ENCODE peak calls at places on chromosomes 7 and 10, in ten cellular contexts. A, Z, Q, N, F, I, D, L, S and B are unnamed samples.

GRCh38 chr10:121235692-121236091 is 362.6 kb downstream of the FGFR2 start:
- DNase-seq in A (no peak), Z (no peak), Q (no peak), N (no peak), F (no peak), I (no peak), D (no peak), L (no peak), S (no peak), B (no peak)

GRCh38 chr10:79111846-79112614 is 43.3 kb downstream of the ZMIZ1 start:
- DNase-seq in A (no peak), Z (no peak), Q (no peak), N (no peak), F (no peak), I (no peak), D (no peak), L (no peak), S (no peak), B (no peak)

GRCh38 chr7:92056276-92056675 is 78.0 kb downstream of the CYP51A1 start:
- DNase-seq in A (peak), Z (no peak), Q (no peak), N (no peak), F (no peak), I (no peak), D (no peak), L (peak), S (no peak), B (no peak)

GRCh38 chr10:33376976-33377657 is 42.6 kb upstream of the NRP1 start:
- DNase-seq in A (peak), Z (no peak), Q (no peak), N (peak), F (peak), I (no peak), D (no peak), L (peak), S (no peak), B (no peak)

GRCh38 chr10:131901181-131901829 is 497 bp downstream of the PPP2R2D start:
- DNase-seq in A (peak), Z (peak), Q (no peak), N (no peak), F (peak), I (no peak), D (peak), L (no peak), S (no peak), B (no peak)

GRCh38 chr7:136953386-136953785 is 84.9 kb downstream of the CHRM2 start:
- DNase-seq in A (no peak), Z (no peak), Q (no peak), N (no peak), F (peak), I (no peak), D (no peak), L (no peak), S (no peak), B (no peak)

GRCh38 chr10:31051703-31052102 is 20.0 kb upstream of the ZNF438 start:
- DNase-seq in A (peak), Z (no peak), Q (no peak), N (no peak), F (peak), I (no peak), D (no peak), L (no peak), S (no peak), B (no peak)

GRCh38 chr7:44348300-44348699 is 22.9 kb upstream of the CAMK2B start:
- DNase-seq in A (peak), Z (no peak), Q (no peak), N (peak), F (peak), I (peak), D (no peak), L (peak), S (peak), B (no peak)

GRCh38 chr7:107128217-107128616 is 40.6 kb upstream of the HBP1 start:
- DNase-seq in A (no peak), Z (no peak), Q (no peak), N (no peak), F (no peak), I (no peak), D (no peak), L (no peak), S (no peak), B (no peak)

GRCh38 chr7:139828880-139829653 is at the start of gene TBXAS1:
- DNase-seq in A (no peak), Z (no peak), Q (no peak), N (no peak), F (peak), I (peak), D (no peak), L (no peak), S (no peak), B (no peak)

GRCh38 chr7:21771906-21772610 is 173.6 kb downstream of the CDCA7L start:
- DNase-seq in A (peak), Z (peak), Q (no peak), N (no peak), F (no peak), I (no peak), D (no peak), L (peak), S (peak), B (no peak)

GRCh38 chr7:137130751-137131158 is 212.8 kb downstream of the PTN start:
- DNase-seq in A (peak), Z (no peak), Q (no peak), N (no peak), F (peak), I (no peak), D (no peak), L (peak), S (no peak), B (no peak)

GRCh38 chr7:158606671-158607424 is 19.2 kb upstream of the PTPRN2 start:
- DNase-seq in A (no peak), Z (no peak), Q (no peak), N (no peak), F (no peak), I (no peak), D (no peak), L (no peak), S (no peak), B (no peak)

GRCh38 chr10:97830064-97830463 is 19.6 kb upstream of the GOLGA7B start:
- DNase-seq in A (no peak), Z (no peak), Q (no peak), N (no peak), F (no peak), I (no peak), D (no peak), L (no peak), S (no peak), B (no peak)

GRCh38 chr7:16923019-16923418 is 41.2 kb upstream of the AGR3 start:
- DNase-seq in A (no peak), Z (no peak), Q (no peak), N (no peak), F (no peak), I (no peak), D (no peak), L (no peak), S (no peak), B (no peak)

GRCh38 chr7:157576415-157576814 is 239.6 kb downstream of the DNAJB6 start:
- DNase-seq in A (no peak), Z (no peak), Q (no peak), N (no peak), F (no peak), I (no peak), D (no peak), L (no peak), S (no peak), B (no peak)

GRCh38 chr10:96833220-96834001 is 1.3 kb downstream of the LCOR start:
- DNase-seq in A (peak), Z (peak), Q (no peak), N (no peak), F (peak), I (peak), D (no peak), L (peak), S (peak), B (peak)

GRCh38 chr10:15579605-15580004 is 140.1 kb downstream of the ITGA8 start:
- DNase-seq in A (no peak), Z (no peak), Q (peak), N (no peak), F (peak), I (no peak), D (no peak), L (no peak), S (no peak), B (no peak)

GRCh38 chr10:97869091-97870042 is 19.7 kb downstream of the GOLGA7B start:
- DNase-seq in A (peak), Z (peak), Q (peak), N (peak), F (peak), I (peak), D (peak), L (peak), S (peak), B (no peak)

GRCh38 chr10:31650010-31650409 is 278.6 kb downstream of the ARHGAP12 start:
- DNase-seq in A (peak), Z (no peak), Q (peak), N (no peak), F (peak), I (no peak), D (no peak), L (peak), S (no peak), B (no peak)

GRCh38 chr10:101130984-101131961 is at the start of gene TLX1:
- DNase-seq in A (no peak), Z (no peak), Q (no peak), N (no peak), F (no peak), I (peak), D (no peak), L (no peak), S (peak), B (no peak)

GRCh38 chr10:97543025-97543546 is 29.5 kb upstream of the ANKRD2 start:
- DNase-seq in A (peak), Z (no peak), Q (peak), N (peak), F (peak), I (no peak), D (no peak), L (peak), S (no peak), B (no peak)

GRCh38 chr7:74502216-74502891 is 48.6 kb downstream of the GTF2IRD1 start:
- DNase-seq in A (peak), Z (no peak), Q (no peak), N (no peak), F (no peak), I (no peak), D (no peak), L (no peak), S (no peak), B (no peak)

GRCh38 chr10:112375721-112376577 is 2.0 kb downstream of the ACSL5 start:
- DNase-seq in A (peak), Z (no peak), Q (no peak), N (no peak), F (peak), I (no peak), D (no peak), L (no peak), S (no peak), B (no peak)

GRCh38 chr7:99628471-99629465 is 12.0 kb downstream of the ZSCAN25 start:
- DNase-seq in A (no peak), Z (no peak), Q (no peak), N (no peak), F (no peak), I (no peak), D (no peak), L (no peak), S (peak), B (no peak)

GRCh38 chr7:85820702-85821443 is 634.0 kb upstream of the SEMA3D start:
- DNase-seq in A (no peak), Z (no peak), Q (no peak), N (no peak), F (no peak), I (no peak), D (no peak), L (no peak), S (peak), B (no peak)

GRCh38 chr7:14332155-14332554 is 342.7 kb upstream of the ETV1 start:
- DNase-seq in A (peak), Z (no peak), Q (peak), N (no peak), F (peak), I (no peak), D (no peak), L (peak), S (no peak), B (no peak)

GRCh38 chr10:116665541-116666125 is 44.9 kb downstream of the PNLIPRP2 start:
- DNase-seq in A (no peak), Z (peak), Q (no peak), N (no peak), F (peak), I (no peak), D (no peak), L (no peak), S (peak), B (no peak)

DNA sequence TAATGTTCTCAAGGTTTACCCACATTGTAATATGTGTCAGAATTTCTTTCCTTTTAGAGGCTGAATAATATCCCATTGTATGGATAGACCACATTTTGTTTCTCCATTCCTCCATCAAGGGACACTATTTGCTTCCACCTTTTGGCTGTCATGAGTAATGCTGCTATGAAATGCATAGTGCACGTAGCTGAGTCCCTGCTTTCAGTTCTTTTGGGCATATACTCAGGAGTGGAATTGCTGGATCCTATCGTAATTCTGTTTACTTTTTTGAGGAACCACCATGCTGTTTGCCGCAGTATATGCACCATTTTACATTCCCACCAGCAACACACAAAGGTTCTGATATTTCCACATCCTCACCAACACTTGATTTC is 60.0 kb downstream of the PRF1 start:
- DNase-seq in A (no peak), Z (no peak), Q (no peak), N (no peak), F (peak), I (no peak), D (no peak), L (no peak), S (no peak), B (no peak)
- TF ChIP-seq CTCF in A (peak), Z (peak), Q (peak), N (no peak), F (peak), I (peak), D (no peak), L (peak), S (no peak), B (no peak)

GRCh38 chr10:51083280-51083986 is 9.1 kb downstream of the PRKG1 start:
- DNase-seq in A (no peak), Z (no peak), Q (no peak), N (no peak), F (peak), I (no peak), D (no peak), L (no peak), S (peak), B (no peak)
- TF ChIP-seq CTCF in A (no peak), Z (no peak), Q (no peak), N (no peak), F (no peak), I (no peak), D (peak), L (no peak), S (peak), B (no peak)

DNA sequence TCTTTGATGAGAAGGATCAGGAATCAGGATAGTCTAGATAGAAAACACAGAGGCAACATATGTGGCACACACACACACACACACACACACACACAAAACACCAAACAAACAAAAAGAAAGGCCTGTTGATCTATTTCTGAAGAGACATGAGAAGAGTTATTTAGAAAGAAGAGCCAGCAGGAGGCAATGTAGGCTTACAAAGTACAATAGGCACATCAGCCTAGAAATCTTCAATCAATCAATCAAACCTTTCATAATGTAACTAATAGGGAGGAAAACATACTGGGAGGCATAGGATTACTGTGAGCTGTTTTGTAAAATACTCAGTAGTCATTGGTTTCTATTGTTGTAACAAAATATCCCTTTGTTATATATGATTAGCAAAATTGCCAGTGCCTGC is 47.3 kb upstream of the TES start:
- DNase-seq in A (no peak), Z (no peak), Q (no peak), N (peak), F (no peak), I (no peak), D (no peak), L (no peak), S (no peak), B (no peak)
- TF ChIP-seq CTCF in A (no peak), Z (no peak), Q (no peak), N (peak), F (no peak), I (no peak), D (no peak), L (peak), S (peak), B (no peak)

DNA sequence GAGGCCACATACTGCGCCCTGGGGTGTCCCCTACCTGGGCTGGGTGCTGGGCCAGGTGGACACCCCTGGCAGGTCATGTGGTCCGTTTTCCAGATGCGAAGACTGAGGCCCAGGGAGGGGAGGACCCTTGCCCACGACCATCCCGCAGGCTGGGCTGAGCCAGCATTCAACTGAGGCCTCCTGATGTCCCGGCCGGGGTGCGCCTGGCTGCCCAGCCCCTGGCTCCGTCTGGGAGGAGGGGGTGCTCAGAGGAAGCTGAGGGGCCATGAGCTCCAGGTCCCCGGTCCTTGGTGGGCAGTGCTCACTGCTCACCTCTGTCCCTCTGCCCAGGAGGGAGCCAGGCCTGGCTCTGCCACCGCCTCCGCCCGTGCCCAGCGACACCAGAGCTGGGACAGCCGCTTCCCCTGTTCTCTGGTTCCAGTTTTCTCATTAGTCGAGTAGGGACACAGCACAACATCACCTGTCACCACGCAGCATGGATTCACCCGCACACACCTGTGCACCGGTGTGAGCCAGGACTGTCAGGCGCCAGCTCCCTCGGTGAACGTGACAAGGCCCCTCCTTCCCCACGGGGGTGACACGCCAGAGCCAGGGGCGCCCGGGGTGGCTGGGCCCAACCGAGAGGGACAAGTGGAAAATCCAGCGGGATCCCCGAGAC is 139.7 kb downstream of the ELFN1 start:
- DNase-seq in A (no peak), Z (no peak), Q (no peak), N (no peak), F (no peak), I (no peak), D (no peak), L (no peak), S (no peak), B (peak)
- TF ChIP-seq CTCF in A (no peak), Z (no peak), Q (no peak), N (no peak), F (no peak), I (no peak), D (no peak), L (no peak), S (no peak), B (no peak)

GRCh38 chr10:61605221-61605620 is 57.5 kb upstream of the CABCOCO1 start:
- DNase-seq in A (no peak), Z (no peak), Q (no peak), N (no peak), F (no peak), I (no peak), D (no peak), L (no peak), S (no peak), B (no peak)

GRCh38 chr10:61608255-61609040 is 54.3 kb upstream of the CABCOCO1 start:
- DNase-seq in A (no peak), Z (no peak), Q (no peak), N (no peak), F (no peak), I (no peak), D (no peak), L (no peak), S (no peak), B (no peak)

GRCh38 chr10:61609609-61610166 is 53.0 kb upstream of the CABCOCO1 start:
- DNase-seq in A (no peak), Z (no peak), Q (no peak), N (no peak), F (no peak), I (no peak), D (no peak), L (no peak), S (no peak), B (no peak)

GRCh38 chr10:61612009-61612408 is 50.7 kb upstream of the CABCOCO1 start:
- DNase-seq in A (peak), Z (no peak), Q (no peak), N (no peak), F (no peak), I (no peak), D (no peak), L (no peak), S (no peak), B (peak)

DNA sequence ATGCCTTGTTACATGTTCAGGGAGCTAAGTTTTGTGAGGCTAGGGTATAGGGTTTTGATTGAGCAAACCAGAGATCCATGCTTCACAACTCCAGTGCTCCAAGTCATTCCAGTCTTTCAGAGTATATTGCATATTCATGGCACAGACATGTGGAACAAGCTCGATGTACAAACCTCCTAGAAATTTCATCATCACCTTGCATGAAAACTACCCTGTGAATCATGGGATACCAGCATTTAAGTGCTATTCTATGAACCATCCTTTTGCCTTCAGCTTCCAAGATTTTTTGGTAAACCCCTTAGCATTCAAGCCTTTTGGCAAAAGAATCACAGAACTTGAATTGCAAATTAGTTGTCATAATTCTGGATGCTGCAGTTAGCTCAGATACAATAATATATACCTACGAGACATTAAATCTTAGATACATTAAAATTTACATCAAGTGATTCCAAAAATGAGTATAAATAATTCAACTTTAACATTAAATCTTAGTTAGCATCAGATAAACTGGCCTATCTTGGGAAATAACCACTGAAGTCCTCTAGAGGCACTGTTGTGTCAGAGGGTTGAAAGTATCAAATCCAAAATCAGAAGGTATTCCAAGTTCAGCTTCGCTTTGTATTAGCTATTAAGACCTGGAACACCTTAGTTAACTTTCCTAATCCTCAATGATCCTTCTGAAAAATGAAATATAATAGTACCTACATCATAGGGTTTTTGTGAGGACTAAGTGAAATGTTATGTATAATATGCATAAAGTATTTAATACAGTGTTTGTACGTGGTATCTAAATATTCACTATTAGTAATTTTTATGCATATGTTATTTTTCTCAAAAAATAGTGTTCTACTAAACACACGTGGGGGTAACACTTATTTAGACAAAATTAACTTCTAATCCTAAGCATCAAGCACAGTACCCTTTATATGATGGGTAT is 55.5 kb upstream of the CABCOCO1 start:
- DNase-seq in A (peak), Z (no peak), Q (no peak), N (peak), F (no peak), I (no peak), D (no peak), L (no peak), S (no peak), B (no peak)
- TF ChIP-seq CTCF in A (peak), Z (peak), Q (peak), N (peak), F (peak), I (peak), D (peak), L (peak), S (peak), B (peak)

GRCh38 chr10:129662386-129662785 is 195.3 kb downstream of the MGMT start:
- DNase-seq in A (peak), Z (no peak), Q (no peak), N (no peak), F (no peak), I (no peak), D (no peak), L (peak), S (no peak), B (no peak)
- TF ChIP-seq CTCF in A (peak), Z (peak), Q (no peak), N (peak), F (no peak), I (peak), D (peak), L (peak), S (peak), B (peak)